ENCODE peak calls at places on chromosomes 11 and 22, in seven cellular contexts. One of them, this sample, is unnamed.

GRCh38 chr11:105538531-105538930 is 71.3 kb upstream of the GRIA4 start:
- DNase-seq in SK-N-SH: no peak
- DNase-seq in K562: no peak
- DNase-seq in A549: no peak
- DNase-seq in H1: no peak
- DNase-seq in GM12878: no peak
- DNase-seq in HepG2: no peak
- DNase-seq in this sample: no peak

GRCh38 chr22:30420401-30421178 is 5.0 kb upstream of the MTFP1 start:
- DNase-seq in SK-N-SH: no peak
- DNase-seq in K562: no peak
- DNase-seq in A549: no peak
- DNase-seq in H1: no peak
- DNase-seq in GM12878: no peak
- DNase-seq in HepG2: no peak
- DNase-seq in this sample: peak; percentile 90

GRCh38 chr11:75369846-75370245 is 18.4 kb upstream of the ARRB1 start:
- DNase-seq in SK-N-SH: no peak
- DNase-seq in K562: no peak
- DNase-seq in A549: no peak
- DNase-seq in H1: no peak
- DNase-seq in GM12878: no peak
- DNase-seq in HepG2: no peak
- DNase-seq in this sample: no peak

GRCh38 chr11:98940913-98941312 is 79.8 kb upstream of the CNTN5 start:
- DNase-seq in SK-N-SH: no peak
- DNase-seq in K562: no peak
- DNase-seq in A549: no peak
- DNase-seq in H1: no peak
- DNase-seq in GM12878: no peak
- DNase-seq in HepG2: no peak
- DNase-seq in this sample: no peak

GRCh38 chr11:62889484-62890437 is 9.1 kb downstream of the SLC3A2 start:
- DNase-seq in SK-N-SH: no peak
- DNase-seq in K562: peak; percentile 36
- DNase-seq in A549: peak; percentile 26
- DNase-seq in H1: no peak
- DNase-seq in GM12878: no peak
- DNase-seq in HepG2: peak; percentile 79
- DNase-seq in this sample: peak; percentile 23

GRCh38 chr11:114193730-114194674 is 102.2 kb upstream of the NNMT start:
- DNase-seq in SK-N-SH: no peak
- DNase-seq in K562: no peak
- DNase-seq in A549: no peak
- DNase-seq in H1: no peak
- DNase-seq in GM12878: no peak
- DNase-seq in HepG2: no peak
- DNase-seq in this sample: no peak

GRCh38 chr11:8253566-8253965 is 10.1 kb downstream of the LMO1 start:
- DNase-seq in SK-N-SH: no peak
- DNase-seq in K562: no peak
- DNase-seq in A549: no peak
- DNase-seq in H1: peak; percentile 14
- DNase-seq in GM12878: no peak
- DNase-seq in HepG2: no peak
- DNase-seq in this sample: no peak

GRCh38 chr22:36860821-36861659 is at the start of gene NCF4:
- DNase-seq in SK-N-SH: no peak
- DNase-seq in K562: no peak
- DNase-seq in A549: no peak
- DNase-seq in H1: no peak
- DNase-seq in GM12878: peak; percentile 94
- DNase-seq in HepG2: no peak
- DNase-seq in this sample: no peak

GRCh38 chr11:9304178-9304577 is 10.2 kb downstream of the TMEM41B start:
- DNase-seq in SK-N-SH: no peak
- DNase-seq in K562: no peak
- DNase-seq in A549: no peak
- DNase-seq in H1: no peak
- DNase-seq in GM12878: no peak
- DNase-seq in HepG2: no peak
- DNase-seq in this sample: no peak

DNA sequence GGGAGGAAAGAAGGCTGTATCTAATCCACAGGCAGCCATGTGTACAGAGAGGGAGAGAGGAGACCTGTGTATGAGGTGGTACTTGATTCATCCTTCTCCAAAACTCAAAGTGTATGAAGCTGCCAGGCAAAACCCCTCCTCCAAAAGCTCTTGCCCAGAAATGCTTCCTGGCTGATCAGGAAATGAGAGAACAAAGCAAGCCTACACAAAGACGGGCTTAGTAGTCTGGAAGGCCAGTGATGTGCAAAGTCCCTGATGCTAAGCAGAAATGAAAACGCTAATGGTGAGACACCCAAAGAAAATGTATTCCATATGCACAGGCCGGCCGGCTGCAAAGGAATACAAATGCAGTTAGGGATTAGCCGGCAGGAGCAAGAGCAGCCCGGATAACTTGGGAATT is 234.9 kb upstream of the CADM1 start:
- DNase-seq in SK-N-SH: no peak
- DNase-seq in K562: no peak
- DNase-seq in A549: no peak
- DNase-seq in H1: no peak
- DNase-seq in GM12878: no peak
- DNase-seq in HepG2: no peak
- DNase-seq in this sample: no peak
- TF ChIP-seq RFX5 in SK-N-SH: no peak
- TF ChIP-seq RFX5 in K562: no peak
- TF ChIP-seq RFX5 in A549: no peak
- TF ChIP-seq RFX5 in H1: no peak
- TF ChIP-seq RFX5 in GM12878: no peak
- TF ChIP-seq RFX5 in HepG2: no peak
- TF ChIP-seq RFX5 in this sample: no peak

DNA sequence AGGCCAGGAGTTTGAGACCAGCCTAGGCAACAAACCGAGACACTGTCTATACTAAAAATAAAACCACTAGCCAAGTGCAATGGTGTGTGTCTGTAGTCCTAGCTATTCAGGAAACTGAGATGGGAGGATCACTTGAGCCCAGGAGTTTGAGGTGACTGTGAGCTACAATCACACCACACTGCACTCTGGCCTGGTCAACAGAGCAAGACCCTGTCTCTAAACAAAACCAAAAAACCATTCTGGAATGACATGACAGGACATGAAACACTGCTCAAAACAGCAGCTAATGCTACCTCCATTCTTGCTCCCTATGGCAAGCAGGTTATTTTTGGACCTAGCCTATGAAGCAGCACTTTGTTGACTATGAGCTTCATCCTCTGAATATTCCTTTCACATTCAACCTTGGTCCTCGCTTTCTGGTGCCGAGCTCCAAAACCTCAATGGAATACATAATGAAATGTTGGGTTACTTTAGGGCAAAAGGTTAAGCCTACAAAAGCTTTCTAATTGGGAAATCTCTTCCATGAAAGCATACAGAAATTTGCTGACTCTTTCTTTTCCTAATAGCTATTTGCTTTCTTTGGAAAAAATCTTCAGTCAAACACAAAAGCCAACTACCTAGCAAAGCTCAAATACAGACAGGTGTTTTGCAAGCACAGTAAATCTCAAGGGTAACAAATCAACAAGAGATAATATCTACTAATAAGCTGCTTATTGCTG is 21.1 kb downstream of the SIK3 start:
- DNase-seq in SK-N-SH: no peak
- DNase-seq in K562: no peak
- DNase-seq in A549: no peak
- DNase-seq in H1: no peak
- DNase-seq in GM12878: peak; percentile 57
- DNase-seq in HepG2: peak; percentile 96
- DNase-seq in this sample: no peak
- TF ChIP-seq RFX5 in SK-N-SH: no peak
- TF ChIP-seq RFX5 in K562: no peak
- TF ChIP-seq RFX5 in A549: no peak
- TF ChIP-seq RFX5 in H1: no peak
- TF ChIP-seq RFX5 in GM12878: no peak
- TF ChIP-seq RFX5 in HepG2: no peak
- TF ChIP-seq RFX5 in this sample: no peak

DNA sequence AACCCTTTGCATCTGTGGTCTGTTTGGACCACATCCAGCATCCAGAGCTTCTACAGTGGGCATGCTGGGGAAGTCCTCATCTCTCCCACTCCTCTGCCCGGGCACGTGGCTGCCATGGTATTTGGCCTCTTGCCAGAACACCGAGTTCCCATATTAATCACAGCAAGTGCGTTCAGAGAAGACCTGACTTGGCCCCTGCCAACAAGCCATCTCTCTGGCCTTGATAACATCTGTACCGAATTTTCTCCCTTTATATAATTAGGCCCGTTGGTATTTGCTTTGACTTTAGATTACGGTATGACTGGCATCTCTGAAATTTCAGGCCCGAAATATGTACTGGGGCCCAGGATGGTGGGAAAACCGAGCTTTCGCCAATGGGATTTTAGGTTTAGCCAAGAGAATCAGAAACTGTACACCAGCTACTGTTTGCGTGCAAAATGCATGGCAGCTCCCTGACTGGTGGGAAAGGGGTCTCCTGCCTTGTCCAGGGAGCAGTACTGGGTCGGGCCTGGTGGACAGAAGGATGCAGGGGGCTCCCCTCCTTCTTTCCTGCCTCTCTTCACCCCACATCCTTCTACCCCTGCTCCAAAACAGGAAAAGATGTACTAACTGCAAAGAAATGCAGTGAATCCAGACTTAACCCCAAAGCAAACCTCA is 90.1 kb downstream of the MICAL2 start:
- DNase-seq in SK-N-SH: peak; percentile 42
- DNase-seq in K562: no peak
- DNase-seq in A549: no peak
- DNase-seq in H1: no peak
- DNase-seq in GM12878: no peak
- DNase-seq in HepG2: no peak
- DNase-seq in this sample: peak; percentile 83
- TF ChIP-seq RFX5 in SK-N-SH: no peak
- TF ChIP-seq RFX5 in K562: no peak
- TF ChIP-seq RFX5 in A549: no peak
- TF ChIP-seq RFX5 in H1: no peak
- TF ChIP-seq RFX5 in GM12878: no peak
- TF ChIP-seq RFX5 in HepG2: no peak
- TF ChIP-seq RFX5 in this sample: no peak

GRCh38 chr11:1521382-1522080 is 35.0 kb upstream of the MOB2 start:
- DNase-seq in SK-N-SH: no peak
- DNase-seq in K562: no peak
- DNase-seq in A549: no peak
- DNase-seq in H1: no peak
- DNase-seq in GM12878: peak; percentile 76
- DNase-seq in HepG2: no peak
- DNase-seq in this sample: no peak

GRCh38 chr11:1520209-1520986 is 33.8 kb upstream of the MOB2 start:
- DNase-seq in SK-N-SH: no peak
- DNase-seq in K562: peak; percentile 57
- DNase-seq in A549: no peak
- DNase-seq in H1: no peak
- DNase-seq in GM12878: no peak
- DNase-seq in HepG2: no peak
- DNase-seq in this sample: no peak

GRCh38 chr11:1519028-1519736 is 32.6 kb upstream of the MOB2 start:
- DNase-seq in SK-N-SH: no peak
- DNase-seq in K562: no peak
- DNase-seq in A549: no peak
- DNase-seq in H1: no peak
- DNase-seq in GM12878: no peak
- DNase-seq in HepG2: no peak
- DNase-seq in this sample: no peak

GRCh38 chr11:1522081-1522424 is 35.5 kb upstream of the MOB2 start:
- DNase-seq in SK-N-SH: no peak
- DNase-seq in K562: no peak
- DNase-seq in A549: no peak
- DNase-seq in H1: no peak
- DNase-seq in GM12878: no peak
- DNase-seq in HepG2: no peak
- DNase-seq in this sample: no peak

GRCh38 chr11:1520987-1521349 is 34.4 kb upstream of the MOB2 start:
- DNase-seq in SK-N-SH: no peak
- DNase-seq in K562: no peak
- DNase-seq in A549: no peak
- DNase-seq in H1: no peak
- DNase-seq in GM12878: no peak
- DNase-seq in HepG2: no peak
- DNase-seq in this sample: no peak
- TF ChIP-seq RFX5 in SK-N-SH: no peak
- TF ChIP-seq RFX5 in K562: no peak
- TF ChIP-seq RFX5 in A549: no peak
- TF ChIP-seq RFX5 in H1: no peak
- TF ChIP-seq RFX5 in GM12878: no peak
- TF ChIP-seq RFX5 in HepG2: no peak
- TF ChIP-seq RFX5 in this sample: no peak

GRCh38 chr22:26399288-26399687 is 29.8 kb upstream of the ASPHD2 start:
- DNase-seq in SK-N-SH: no peak
- DNase-seq in K562: peak; percentile 47
- DNase-seq in A549: no peak
- DNase-seq in H1: no peak
- DNase-seq in GM12878: no peak
- DNase-seq in HepG2: no peak
- DNase-seq in this sample: no peak
- TF ChIP-seq RFX5 in SK-N-SH: no peak
- TF ChIP-seq RFX5 in K562: no peak
- TF ChIP-seq RFX5 in A549: no peak
- TF ChIP-seq RFX5 in H1: no peak
- TF ChIP-seq RFX5 in GM12878: no peak
- TF ChIP-seq RFX5 in HepG2: no peak
- TF ChIP-seq RFX5 in this sample: no peak

DNA sequence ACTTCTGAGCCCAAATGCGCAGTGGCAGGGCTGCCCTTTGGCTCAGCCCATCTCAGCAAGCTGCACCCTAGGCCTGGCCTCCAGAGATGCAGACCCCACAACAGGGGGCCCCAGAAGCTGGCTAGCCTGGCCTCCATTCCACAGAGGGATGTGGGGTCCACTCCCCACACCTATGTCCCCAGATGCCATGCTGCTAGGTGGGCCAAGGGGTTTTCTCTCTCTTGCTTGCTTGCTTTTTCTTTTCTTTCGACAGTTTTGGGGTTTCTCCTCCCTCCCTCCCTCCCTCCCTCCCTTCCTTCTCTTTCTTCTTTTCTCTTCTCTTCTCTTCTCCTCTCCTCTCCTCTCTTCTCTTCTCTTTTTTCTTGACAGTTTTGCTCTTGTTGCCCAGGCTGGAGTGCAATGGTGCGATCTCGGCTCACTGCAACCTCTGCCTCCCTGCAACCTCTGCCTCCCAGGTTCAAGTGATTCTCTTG is 9.6 kb downstream of the SCARF2 start:
- DNase-seq in SK-N-SH: no peak
- DNase-seq in K562: no peak
- DNase-seq in A549: no peak
- DNase-seq in H1: no peak
- DNase-seq in GM12878: no peak
- DNase-seq in HepG2: no peak
- DNase-seq in this sample: no peak
- TF ChIP-seq RFX5 in SK-N-SH: no peak
- TF ChIP-seq RFX5 in K562: no peak
- TF ChIP-seq RFX5 in A549: no peak
- TF ChIP-seq RFX5 in H1: no peak
- TF ChIP-seq RFX5 in GM12878: no peak
- TF ChIP-seq RFX5 in HepG2: no peak
- TF ChIP-seq RFX5 in this sample: no peak

This sample was measured in IMR-90.